ENCODE peak calls at places on chromosomes 5 and 9, in seven cellular contexts. One of them, this sample, is unnamed.

GRCh38 chr5:164370841-164371240 is 865.4 kb downstream of the MAT2B start:
- DNase-seq in CD8-positive, alpha-beta T cell: no peak
- DNase-seq in testis: no peak
- DNase-seq in fibroblast of lung: no peak
- DNase-seq in cardiac muscle cell: no peak
- DNase-seq in thoracic aorta: no peak
- DNase-seq in GM23338: no peak
- DNase-seq in this sample: no peak

GRCh38 chr5:142601432-142601831 is 84.5 kb downstream of the FGF1 start:
- DNase-seq in testis: no peak
- DNase-seq in cardiac muscle cell: no peak
- DNase-seq in fibroblast of lung: no peak
- DNase-seq in GM23338: peak; percentile 60
- DNase-seq in thoracic aorta: no peak
- DNase-seq in CD8-positive, alpha-beta T cell: no peak
- DNase-seq in this sample: no peak

GRCh38 chr5:55911784-55912653 is 60.9 kb downstream of the IL31RA start:
- DNase-seq in cardiac muscle cell: peak; percentile 74
- DNase-seq in thoracic aorta: no peak
- DNase-seq in GM23338: no peak
- DNase-seq in CD8-positive, alpha-beta T cell: no peak
- DNase-seq in fibroblast of lung: no peak
- DNase-seq in testis: no peak
- DNase-seq in this sample: no peak

GRCh38 chr9:85541876-85542275 is 199.9 kb downstream of the AGTPBP1 start:
- DNase-seq in cardiac muscle cell: no peak
- DNase-seq in fibroblast of lung: peak; percentile 86
- DNase-seq in CD8-positive, alpha-beta T cell: no peak
- DNase-seq in thoracic aorta: no peak
- DNase-seq in GM23338: peak; percentile 29
- DNase-seq in testis: no peak
- DNase-seq in this sample: no peak

GRCh38 chr5:13034048-13034447 is 910.4 kb downstream of the DNAH5 start:
- DNase-seq in CD8-positive, alpha-beta T cell: no peak
- DNase-seq in cardiac muscle cell: no peak
- DNase-seq in fibroblast of lung: peak; percentile 25
- DNase-seq in testis: no peak
- DNase-seq in thoracic aorta: no peak
- DNase-seq in GM23338: no peak
- DNase-seq in this sample: no peak

GRCh38 chr9:121680236-121680635 is 28.8 kb downstream of the DAB2IP start:
- DNase-seq in GM23338: no peak
- DNase-seq in thoracic aorta: no peak
- DNase-seq in testis: no peak
- DNase-seq in fibroblast of lung: no peak
- DNase-seq in cardiac muscle cell: no peak
- DNase-seq in CD8-positive, alpha-beta T cell: no peak
- DNase-seq in this sample: no peak

GRCh38 chr9:37026085-37026935 is 7.8 kb downstream of the PAX5 start:
- DNase-seq in cardiac muscle cell: no peak
- DNase-seq in thoracic aorta: no peak
- DNase-seq in testis: no peak
- DNase-seq in GM23338: peak; percentile 70
- DNase-seq in CD8-positive, alpha-beta T cell: no peak
- DNase-seq in fibroblast of lung: no peak
- DNase-seq in this sample: no peak

GRCh38 chr5:136034492-136034891 is 5.7 kb downstream of the TGFBI start:
- DNase-seq in fibroblast of lung: no peak
- DNase-seq in GM23338: no peak
- DNase-seq in cardiac muscle cell: no peak
- DNase-seq in thoracic aorta: no peak
- DNase-seq in CD8-positive, alpha-beta T cell: no peak
- DNase-seq in testis: no peak
- DNase-seq in this sample: no peak

GRCh38 chr5:85049020-85049419 is 664.3 kb upstream of the EDIL3 start:
- DNase-seq in testis: peak; percentile 16
- DNase-seq in cardiac muscle cell: peak; percentile 71
- DNase-seq in GM23338: peak; percentile 82
- DNase-seq in fibroblast of lung: peak; percentile 79
- DNase-seq in CD8-positive, alpha-beta T cell: no peak
- DNase-seq in thoracic aorta: no peak
- DNase-seq in this sample: no peak

GRCh38 chr5:92758552-92758951 is 822.5 kb downstream of the NR2F1-AS1 start:
- DNase-seq in GM23338: no peak
- DNase-seq in fibroblast of lung: peak; percentile 68
- DNase-seq in cardiac muscle cell: peak; percentile 27
- DNase-seq in thoracic aorta: no peak
- DNase-seq in CD8-positive, alpha-beta T cell: no peak
- DNase-seq in testis: no peak
- DNase-seq in this sample: no peak

GRCh38 chr9:115650768-115651167 is 502.8 kb upstream of the PAPPA start:
- DNase-seq in fibroblast of lung: peak; percentile 98
- DNase-seq in CD8-positive, alpha-beta T cell: no peak
- DNase-seq in thoracic aorta: no peak
- DNase-seq in GM23338: no peak
- DNase-seq in testis: no peak
- DNase-seq in cardiac muscle cell: peak; percentile 72
- DNase-seq in this sample: no peak

GRCh38 chr5:129460951-129461815 is 1.1 kb downstream of the ADAMTS19 start:
- DNase-seq in thoracic aorta: no peak
- DNase-seq in cardiac muscle cell: peak; percentile 36
- DNase-seq in fibroblast of lung: peak; percentile 36
- DNase-seq in GM23338: peak; percentile 82
- DNase-seq in CD8-positive, alpha-beta T cell: no peak
- DNase-seq in testis: peak; percentile 29
- DNase-seq in this sample: no peak

GRCh38 chr5:158623971-158624370 is 475.7 kb downstream of the EBF1 start:
- DNase-seq in GM23338: no peak
- DNase-seq in fibroblast of lung: no peak
- DNase-seq in cardiac muscle cell: no peak
- DNase-seq in CD8-positive, alpha-beta T cell: no peak
- DNase-seq in thoracic aorta: no peak
- DNase-seq in testis: no peak
- DNase-seq in this sample: no peak

DNA sequence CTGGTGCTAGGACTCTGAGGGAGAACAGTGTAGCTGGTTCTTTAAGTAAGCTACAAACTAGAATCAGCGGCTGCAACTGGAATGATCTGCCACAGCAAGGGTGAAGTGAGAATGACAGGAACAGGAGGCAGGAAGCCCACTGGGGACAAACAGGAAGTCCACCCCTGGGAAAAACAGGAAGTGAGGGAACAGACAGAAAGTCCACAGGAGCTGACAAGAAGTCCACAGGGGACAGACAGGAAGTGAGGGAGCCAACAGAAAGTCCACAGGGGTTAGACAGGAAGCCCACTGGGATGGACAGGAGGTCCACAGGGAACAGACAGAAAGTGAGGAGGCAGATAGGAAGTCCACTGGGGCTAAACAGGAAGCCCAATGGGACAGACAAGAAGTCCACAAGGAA is 15.5 kb downstream of the ADAMTS16 start:
- DNase-seq in CD8-positive, alpha-beta T cell: no peak
- DNase-seq in GM23338: no peak
- DNase-seq in thoracic aorta: no peak
- DNase-seq in testis: no peak
- DNase-seq in fibroblast of lung: no peak
- DNase-seq in cardiac muscle cell: no peak
- DNase-seq in this sample: no peak
- TF ChIP-seq CTCF in CD8-positive, alpha-beta T cell: no peak
- TF ChIP-seq CTCF in GM23338: no peak
- TF ChIP-seq CTCF in thoracic aorta: no peak
- TF ChIP-seq CTCF in testis: no peak
- TF ChIP-seq CTCF in fibroblast of lung: no peak
- TF ChIP-seq CTCF in cardiac muscle cell: no peak
- TF ChIP-seq CTCF in this sample: no peak

DNA sequence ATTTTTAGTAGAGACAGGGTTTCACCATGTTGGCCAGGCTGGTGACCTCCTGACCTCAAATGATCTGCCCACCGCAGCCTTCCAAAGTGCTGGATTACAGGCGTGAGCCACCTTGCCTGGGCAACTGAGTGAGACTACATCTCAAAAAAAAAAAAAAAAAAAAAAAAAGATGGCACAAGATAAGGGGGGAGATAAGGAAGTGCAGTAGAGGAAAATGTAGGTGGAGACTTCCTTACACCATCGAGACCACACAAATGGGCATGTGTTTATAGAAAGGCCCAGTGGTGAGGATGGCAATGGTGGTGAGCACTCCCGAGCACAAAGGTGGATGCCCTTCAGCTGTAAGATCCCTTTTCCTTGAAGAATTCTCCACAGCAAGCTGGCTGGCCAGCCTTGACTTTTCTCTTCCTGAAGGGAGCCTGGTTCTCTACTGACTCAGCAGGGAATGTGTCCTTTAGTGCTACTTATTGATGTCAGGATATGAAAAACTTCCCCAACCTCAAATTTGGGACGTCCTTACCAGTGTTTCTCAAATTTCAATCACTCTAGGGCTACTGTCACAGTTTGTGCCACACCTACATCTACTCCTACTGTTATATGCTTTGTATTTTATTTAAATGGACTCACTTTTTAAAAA is 28.2 kb downstream of the ERGIC1 start:
- DNase-seq in testis: no peak
- DNase-seq in GM23338: no peak
- DNase-seq in thoracic aorta: no peak
- DNase-seq in CD8-positive, alpha-beta T cell: no peak
- DNase-seq in cardiac muscle cell: no peak
- DNase-seq in fibroblast of lung: peak; percentile 12
- DNase-seq in this sample: no peak
- H3K4me1 ChIP-seq in testis: peaks cover 63% of the 10 kb centered on the region
- H3K4me1 ChIP-seq in GM23338: peaks cover 27% of the 10 kb centered on the region
- H3K4me1 ChIP-seq in thoracic aorta: peaks cover 56% of the 10 kb centered on the region
- H3K4me1 ChIP-seq in CD8-positive, alpha-beta T cell: peaks cover 5% of the 10 kb centered on the region
- H3K4me1 ChIP-seq in cardiac muscle cell: peaks cover 15% of the 10 kb centered on the region
- H3K4me1 ChIP-seq in fibroblast of lung: peaks cover 46% of the 10 kb centered on the region
- H3K4me1 ChIP-seq in this sample: peaks cover 58% of the 10 kb centered on the region

GRCh38 chr5:181044662-181045305 is 4.7 kb downstream of the BTNL9 start:
- DNase-seq in cardiac muscle cell: no peak
- DNase-seq in thoracic aorta: no peak
- DNase-seq in CD8-positive, alpha-beta T cell: no peak
- DNase-seq in GM23338: no peak
- DNase-seq in fibroblast of lung: no peak
- DNase-seq in testis: no peak
- DNase-seq in this sample: peak; percentile 58

GRCh38 chr5:181042036-181042435 is 2.0 kb downstream of the BTNL9 start:
- DNase-seq in CD8-positive, alpha-beta T cell: no peak
- DNase-seq in fibroblast of lung: no peak
- DNase-seq in thoracic aorta: no peak
- DNase-seq in GM23338: no peak
- DNase-seq in cardiac muscle cell: no peak
- DNase-seq in testis: no peak
- DNase-seq in this sample: no peak

GRCh38 chr5:181044093-181044599 is 4.1 kb downstream of the BTNL9 start:
- DNase-seq in fibroblast of lung: no peak
- DNase-seq in thoracic aorta: no peak
- DNase-seq in CD8-positive, alpha-beta T cell: no peak
- DNase-seq in GM23338: no peak
- DNase-seq in cardiac muscle cell: no peak
- DNase-seq in testis: no peak
- DNase-seq in this sample: no peak

GRCh38 chr5:181042722-181043121 is 2.7 kb downstream of the BTNL9 start:
- DNase-seq in thoracic aorta: no peak
- DNase-seq in fibroblast of lung: no peak
- DNase-seq in cardiac muscle cell: no peak
- DNase-seq in testis: no peak
- DNase-seq in GM23338: no peak
- DNase-seq in CD8-positive, alpha-beta T cell: no peak
- DNase-seq in this sample: peak; percentile 44

DNA sequence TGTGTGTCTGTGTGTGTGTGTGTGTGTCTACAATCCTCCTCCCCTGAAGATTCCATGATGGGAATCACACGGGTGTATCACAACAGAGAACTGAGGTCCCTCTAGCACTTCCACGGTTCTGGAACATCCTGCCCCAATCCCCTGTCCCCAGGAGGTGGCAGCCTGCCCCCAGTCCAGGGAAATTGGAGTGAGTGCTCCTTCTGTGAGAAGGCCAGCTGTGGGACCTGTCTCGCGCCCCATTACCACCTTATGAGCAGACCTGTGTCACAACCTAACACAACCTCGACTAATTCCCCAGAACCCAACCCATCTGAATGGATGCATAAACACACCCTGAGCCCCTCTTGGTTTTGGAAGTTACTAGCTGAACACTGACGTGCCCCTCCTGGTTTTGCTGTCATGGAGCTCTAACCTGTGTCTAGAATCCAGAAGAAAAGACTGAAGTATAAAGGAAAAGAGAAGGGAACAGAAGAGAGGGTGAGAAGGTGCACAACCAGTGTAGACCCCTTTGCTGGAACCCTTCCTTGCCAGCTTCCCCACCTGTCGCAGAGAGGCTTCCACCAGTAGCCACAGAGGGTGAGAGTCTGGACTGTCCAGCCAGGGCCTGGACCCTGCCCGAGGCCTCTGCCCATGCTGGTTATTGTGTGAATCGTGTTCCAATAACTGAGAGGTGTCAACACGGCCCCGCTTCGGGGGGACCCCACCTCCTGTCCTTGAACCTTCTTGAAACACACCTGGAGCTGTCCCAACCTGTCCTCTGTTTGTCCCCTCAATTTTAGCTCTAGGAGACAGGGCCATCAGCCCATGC is 3.4 kb downstream of the BTNL9 start:
- DNase-seq in cardiac muscle cell: no peak
- DNase-seq in thoracic aorta: no peak
- DNase-seq in GM23338: no peak
- DNase-seq in fibroblast of lung: no peak
- DNase-seq in CD8-positive, alpha-beta T cell: no peak
- DNase-seq in testis: no peak
- DNase-seq in this sample: no peak
- TF ChIP-seq CTCF in cardiac muscle cell: no peak
- TF ChIP-seq CTCF in thoracic aorta: no peak
- TF ChIP-seq CTCF in GM23338: peak; percentile 63
- TF ChIP-seq CTCF in fibroblast of lung: no peak
- TF ChIP-seq CTCF in CD8-positive, alpha-beta T cell: no peak
- TF ChIP-seq CTCF in testis: no peak
- TF ChIP-seq CTCF in this sample: no peak

DNA sequence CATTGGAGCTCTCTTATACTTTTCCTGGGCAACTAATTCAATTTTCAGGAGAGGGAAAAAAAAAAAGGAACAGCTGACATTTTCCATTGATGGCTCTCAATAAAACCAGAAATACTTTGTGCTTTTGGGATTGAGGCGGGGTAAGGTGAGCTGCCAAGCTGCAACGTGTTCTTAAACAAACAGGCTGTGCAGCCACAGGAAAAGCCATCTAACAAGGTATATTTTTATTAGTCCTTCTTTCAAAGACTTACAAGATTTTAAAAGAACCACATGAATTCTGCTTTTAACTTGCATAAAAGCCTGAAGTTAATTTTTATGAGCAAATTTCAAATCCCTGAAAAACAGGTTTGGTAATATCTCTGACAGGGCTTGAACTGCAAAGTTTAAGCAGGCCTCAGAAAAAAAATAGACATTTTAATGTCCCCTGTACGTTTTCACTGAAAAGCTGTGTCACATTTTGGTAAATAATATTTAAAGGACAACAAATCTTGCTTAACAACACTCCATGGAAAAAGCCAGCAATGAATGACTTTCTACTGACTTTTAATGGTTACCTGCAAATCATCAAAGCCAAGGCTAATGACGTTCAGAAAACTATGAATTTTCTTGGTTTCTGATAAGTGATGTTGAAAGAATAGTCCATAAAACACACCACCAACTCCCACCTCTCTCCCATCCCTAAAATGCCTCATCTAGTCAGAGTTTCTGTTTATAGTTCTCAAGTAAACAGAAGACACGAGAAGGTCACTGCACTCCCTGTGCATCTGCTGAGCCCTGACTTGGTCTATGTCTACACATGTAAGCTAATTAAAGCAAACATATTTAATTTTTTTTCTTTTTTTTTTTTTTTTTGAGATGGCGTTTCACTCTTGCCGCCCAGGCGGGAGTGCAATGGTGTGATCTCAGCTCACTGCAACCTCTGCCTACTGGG is 433.7 kb downstream of the PIK3R1 start:
- DNase-seq in fibroblast of lung: no peak
- DNase-seq in GM23338: no peak
- DNase-seq in CD8-positive, alpha-beta T cell: no peak
- DNase-seq in thoracic aorta: no peak
- DNase-seq in cardiac muscle cell: no peak
- DNase-seq in testis: no peak
- DNase-seq in this sample: no peak
- H3K4me1 ChIP-seq in fibroblast of lung: no peaks in the 10 kb centered on the region
- H3K4me1 ChIP-seq in GM23338: no peaks in the 10 kb centered on the region
- H3K4me1 ChIP-seq in CD8-positive, alpha-beta T cell: no peaks in the 10 kb centered on the region
- H3K4me1 ChIP-seq in thoracic aorta: no peaks in the 10 kb centered on the region
- H3K4me1 ChIP-seq in cardiac muscle cell: no peaks in the 10 kb centered on the region
- H3K4me1 ChIP-seq in testis: no peaks in the 10 kb centered on the region
- H3K4me1 ChIP-seq in this sample: peaks cover 6% of the 10 kb centered on the region